ENCODE peak calls at places on chromosomes 12 and 14, in nine cellular contexts. G, R, A, M, Q, O, P, U and X are unnamed samples.

GRCh38 chr12:49624919-49625577 is 1.7 kb downstream of the PRPF40B start:
- DNase-seq in G (peak), R (no peak), A (no peak), M (no peak), Q (no peak), O (peak), P (peak), U (peak), X (peak)

GRCh38 chr14:76955575-76956252 is 72.8 kb downstream of the IRF2BPL start:
- DNase-seq in G (peak), R (peak), A (no peak), M (no peak), Q (peak), O (peak), P (peak), U (no peak), X (peak)

GRCh38 chr12:31117203-31118011 is 43.7 kb downstream of the DDX11 start:
- DNase-seq in G (peak), R (peak), A (no peak), M (no peak), Q (no peak), O (peak), P (peak), U (peak), X (peak)

GRCh38 chr14:74514471-74514932 is 20.9 kb downstream of the ISCA2 start:
- DNase-seq in G (no peak), R (no peak), A (peak), M (no peak), Q (no peak), O (peak), P (peak), U (peak), X (peak)

GRCh38 chr12:62272936-62273552 is 12.8 kb downstream of the USP15 start:
- DNase-seq in G (no peak), R (no peak), A (no peak), M (no peak), Q (no peak), O (no peak), P (no peak), U (no peak), X (no peak)

GRCh38 chr12:126385785-126386184 is 1320.5 kb downstream of the AACS start:
- DNase-seq in G (peak), R (no peak), A (no peak), M (no peak), Q (no peak), O (no peak), P (peak), U (peak), X (peak)

GRCh38 chr14:39113685-39114072 is 444 bp upstream of the GEMIN2 start:
- DNase-seq in G (no peak), R (no peak), A (no peak), M (no peak), Q (no peak), O (no peak), P (no peak), U (no peak), X (no peak)

GRCh38 chr14:103213331-103213730 is 90.1 kb downstream of the TNFAIP2 start:
- DNase-seq in G (no peak), R (no peak), A (no peak), M (no peak), Q (no peak), O (no peak), P (no peak), U (no peak), X (no peak)

GRCh38 chr14:71856199-71856919 is 75.9 kb upstream of the RGS6 start:
- DNase-seq in G (no peak), R (peak), A (no peak), M (no peak), Q (no peak), O (peak), P (no peak), U (no peak), X (no peak)

GRCh38 chr14:81331229-81332026 is 68.7 kb downstream of the STON2 start:
- DNase-seq in G (no peak), R (no peak), A (no peak), M (no peak), Q (no peak), O (peak), P (no peak), U (no peak), X (no peak)

GRCh38 chr12:91388573-91388972 is 206.0 kb upstream of the DCN start:
- DNase-seq in G (peak), R (no peak), A (no peak), M (no peak), Q (no peak), O (no peak), P (no peak), U (no peak), X (peak)

GRCh38 chr14:105413542-105413886 is 6.1 kb upstream of the MTA1 start:
- DNase-seq in G (no peak), R (no peak), A (no peak), M (no peak), Q (no peak), O (no peak), P (no peak), U (no peak), X (no peak)

GRCh38 chr12:122421263-122421814 is 1.1 kb downstream of the CLIP1 start:
- DNase-seq in G (peak), R (peak), A (peak), M (no peak), Q (peak), O (peak), P (peak), U (peak), X (peak)

GRCh38 chr14:75435473-75435872 is 7.7 kb downstream of the JDP2 start:
- DNase-seq in G (no peak), R (peak), A (no peak), M (no peak), Q (no peak), O (no peak), P (no peak), U (no peak), X (no peak)

GRCh38 chr14:20742132-20742531 is 3.6 kb upstream of the EDDM3A start:
- DNase-seq in G (no peak), R (no peak), A (no peak), M (no peak), Q (no peak), O (no peak), P (no peak), U (peak), X (no peak)

GRCh38 chr12:2958432-2959193 is 584 bp upstream of the TEAD4 start:
- DNase-seq in G (peak), R (no peak), A (peak), M (no peak), Q (no peak), O (peak), P (peak), U (peak), X (peak)

GRCh38 chr14:46405095-46405494 is 246.5 kb downstream of the RPL10L start:
- DNase-seq in G (peak), R (no peak), A (no peak), M (no peak), Q (no peak), O (peak), P (no peak), U (peak), X (no peak)

GRCh38 chr14:89519000-89519399 is 102.0 kb upstream of the FOXN3 start:
- DNase-seq in G (no peak), R (no peak), A (no peak), M (no peak), Q (no peak), O (no peak), P (no peak), U (no peak), X (peak)

GRCh38 chr12:64877363-64878004 is 53.0 kb downstream of the TBC1D30 start:
- DNase-seq in G (no peak), R (no peak), A (no peak), M (no peak), Q (no peak), O (no peak), P (no peak), U (no peak), X (no peak)

GRCh38 chr12:29782285-29782820 is 1.4 kb downstream of the TMTC1 start:
- DNase-seq in G (peak), R (no peak), A (no peak), M (peak), Q (no peak), O (peak), P (peak), U (no peak), X (peak)

DNA sequence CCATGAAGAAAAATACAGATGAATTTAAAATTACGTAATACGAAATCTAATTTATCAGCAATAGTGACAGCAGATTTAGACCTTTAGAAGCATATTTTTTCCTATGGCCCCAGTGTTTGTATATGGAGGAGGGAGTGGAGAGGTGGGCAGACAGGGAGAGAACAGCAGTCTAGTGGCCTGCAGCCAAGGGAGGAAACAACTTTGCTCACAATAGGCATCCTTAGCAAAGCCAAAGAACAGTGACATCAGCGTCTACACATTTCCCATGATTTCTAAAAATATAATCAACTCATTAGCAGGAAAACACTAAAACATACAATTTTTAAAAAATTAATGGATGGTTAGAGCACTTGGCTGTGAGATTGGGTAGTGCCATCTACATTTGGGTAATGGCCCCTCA is 622.6 kb upstream of the ATP2B1 start:
- DNase-seq in G (no peak), R (no peak), A (no peak), M (no peak), Q (no peak), O (no peak), P (no peak), U (no peak), X (no peak)
- H3K4me3 ChIP-seq in G (no peak), R (no peak), A (no peak), M (no peak), Q (no peak), O (no peak), P (no peak), U (no peak), X (no peak)

DNA sequence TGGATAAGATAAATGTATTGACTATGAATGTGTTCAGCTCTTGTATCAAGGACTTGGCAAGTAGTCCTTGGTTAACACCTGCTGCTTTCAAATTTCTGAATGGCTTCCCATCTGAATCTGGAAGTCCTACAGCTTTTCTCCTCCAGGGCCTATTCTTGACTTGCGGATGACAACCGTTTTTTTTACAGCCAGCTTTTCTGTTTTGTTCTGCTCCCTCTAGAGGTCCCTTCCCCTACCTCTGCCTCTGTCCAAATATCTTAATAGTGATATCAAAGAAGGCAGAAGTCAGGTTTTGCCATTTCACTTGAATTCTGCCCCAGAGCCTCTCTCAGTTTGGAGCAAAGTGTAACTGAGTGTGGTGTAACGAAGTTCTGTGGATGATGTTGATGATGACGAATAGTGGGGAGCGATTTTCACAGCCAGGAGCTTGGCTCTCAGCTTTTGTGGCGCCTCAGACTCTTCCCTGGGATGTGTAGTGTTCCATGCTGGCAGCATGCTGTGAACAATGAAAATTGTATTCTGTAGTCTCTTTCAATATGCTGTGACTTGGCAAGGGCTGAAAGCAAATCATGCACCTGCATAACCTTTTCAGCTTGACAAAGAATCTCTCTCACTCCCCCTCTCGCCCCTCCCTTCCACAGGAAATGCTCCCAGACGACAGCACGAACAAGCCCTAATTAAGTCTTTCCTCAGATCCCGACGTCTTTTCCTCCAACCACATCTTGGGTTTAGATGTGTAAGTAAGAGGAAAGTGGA is 5.0 kb upstream of the SLC4A8 start:
- DNase-seq in G (peak), R (peak), A (no peak), M (no peak), Q (no peak), O (peak), P (no peak), U (no peak), X (no peak)
- TF ChIP-seq CTCF in G (peak), R (peak), A (no peak), M (peak), Q (no peak), O (peak), P (peak), U (no peak), X (no peak)

GRCh38 chr12:130862161-130862560 is 9.7 kb upstream of the RAN start:
- DNase-seq in G (no peak), R (no peak), A (no peak), M (no peak), Q (no peak), O (no peak), P (no peak), U (no peak), X (no peak)
- H3K4me3 ChIP-seq in G (no peak), R (no peak), A (no peak), M (no peak), Q (no peak), O (no peak), P (no peak), U (no peak), X (no peak)

GRCh38 chr14:26729851-26730250 is 132.0 kb upstream of the NOVA1 start:
- DNase-seq in G (no peak), R (no peak), A (no peak), M (no peak), Q (no peak), O (no peak), P (peak), U (no peak), X (no peak)

GRCh38 chr14:26735811-26736210 is 138.0 kb upstream of the NOVA1 start:
- DNase-seq in G (no peak), R (no peak), A (no peak), M (no peak), Q (no peak), O (peak), P (no peak), U (no peak), X (no peak)

DNA sequence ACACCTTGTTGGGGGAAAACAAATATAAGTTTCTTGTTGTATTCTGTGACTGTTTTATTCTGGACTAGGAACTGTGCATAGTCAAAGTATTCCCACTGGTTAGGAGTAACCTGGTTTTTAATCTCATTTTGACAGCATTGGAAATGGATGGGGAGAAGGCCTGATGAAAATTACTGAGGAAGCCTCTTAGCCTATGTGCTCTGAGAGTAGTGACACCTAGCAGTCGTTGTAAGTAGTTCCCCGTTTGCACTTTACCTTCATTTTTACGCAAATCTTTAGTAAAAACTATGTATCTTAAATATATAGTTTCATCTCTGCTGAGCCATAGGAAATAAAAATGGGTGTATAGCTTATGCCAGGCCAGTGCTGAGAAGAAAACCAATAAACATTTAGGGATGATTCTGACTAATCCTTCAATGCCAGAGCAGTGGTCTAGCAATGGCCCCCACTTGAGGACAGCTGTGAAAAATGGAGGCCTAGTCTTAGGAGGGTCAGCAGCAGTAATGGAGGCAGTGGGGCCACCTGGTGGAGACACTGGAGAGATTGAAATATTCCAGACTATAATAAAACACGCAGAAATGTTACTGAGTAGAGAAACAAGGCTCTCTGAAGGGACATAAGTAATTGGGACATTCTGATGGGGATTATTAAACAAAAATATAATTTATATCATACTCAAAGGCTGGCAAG is 133.2 kb upstream of the NOVA1 start:
- DNase-seq in G (peak), R (peak), A (no peak), M (no peak), Q (no peak), O (peak), P (no peak), U (peak), X (peak)
- TF ChIP-seq CTCF in G (peak), R (peak), A (peak), M (peak), Q (peak), O (peak), P (peak), U (no peak), X (peak)

GRCh38 chr12:76523408-76523807 is 36.2 kb downstream of the OSBPL8 start:
- DNase-seq in G (no peak), R (no peak), A (no peak), M (no peak), Q (no peak), O (no peak), P (no peak), U (no peak), X (no peak)

GRCh38 chr12:76518699-76519098 is 40.9 kb downstream of the OSBPL8 start:
- DNase-seq in G (no peak), R (no peak), A (no peak), M (no peak), Q (no peak), O (no peak), P (no peak), U (no peak), X (no peak)

GRCh38 chr12:76520348-76520747 is 39.2 kb downstream of the OSBPL8 start:
- DNase-seq in G (no peak), R (no peak), A (no peak), M (no peak), Q (no peak), O (no peak), P (no peak), U (no peak), X (no peak)

GRCh38 chr12:76515271-76515670 is 44.3 kb downstream of the OSBPL8 start:
- DNase-seq in G (no peak), R (no peak), A (no peak), M (no peak), Q (no peak), O (no peak), P (no peak), U (no peak), X (no peak)

GRCh38 chr12:76519538-76519937 is 40.0 kb downstream of the OSBPL8 start:
- DNase-seq in G (peak), R (peak), A (no peak), M (no peak), Q (no peak), O (peak), P (peak), U (no peak), X (no peak)
- H3K4me3 ChIP-seq in G (no peak), R (no peak), A (no peak), M (no peak), Q (no peak), O (no peak), P (no peak), U (no peak), X (no peak)

DNA sequence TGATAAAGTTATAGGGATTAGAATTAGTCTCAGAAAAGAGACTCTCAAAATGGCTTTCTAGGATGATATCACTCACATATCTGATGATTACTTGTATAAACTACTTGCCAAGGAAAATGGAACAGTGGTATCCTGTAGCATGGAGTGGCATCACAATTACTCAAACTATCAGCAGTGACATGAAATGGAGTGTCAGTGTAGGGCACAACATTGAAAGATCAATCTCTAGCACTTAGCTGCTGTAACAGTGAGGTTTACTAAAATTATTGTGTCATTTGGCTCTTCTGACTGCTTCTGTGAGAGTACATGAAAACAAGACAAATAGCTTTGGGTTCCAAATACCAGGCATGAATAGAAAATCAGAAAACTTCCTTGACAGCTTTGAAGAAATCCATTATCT is 6.7 kb upstream of the MAP4K5 start:
- DNase-seq in G (no peak), R (no peak), A (no peak), M (no peak), Q (no peak), O (no peak), P (no peak), U (no peak), X (no peak)
- TF ChIP-seq CTCF in G (no peak), R (no peak), A (no peak), M (no peak), Q (no peak), O (no peak), P (no peak), U (no peak), X (no peak)

GRCh38 chr12:67741234-67741633 is 92.7 kb downstream of the DYRK2 start:
- DNase-seq in G (no peak), R (no peak), A (no peak), M (no peak), Q (no peak), O (no peak), P (no peak), U (no peak), X (no peak)
- H3K4me3 ChIP-seq in G (no peak), R (no peak), A (no peak), M (no peak), Q (no peak), O (no peak), P (no peak), U (no peak), X (no peak)

DNA sequence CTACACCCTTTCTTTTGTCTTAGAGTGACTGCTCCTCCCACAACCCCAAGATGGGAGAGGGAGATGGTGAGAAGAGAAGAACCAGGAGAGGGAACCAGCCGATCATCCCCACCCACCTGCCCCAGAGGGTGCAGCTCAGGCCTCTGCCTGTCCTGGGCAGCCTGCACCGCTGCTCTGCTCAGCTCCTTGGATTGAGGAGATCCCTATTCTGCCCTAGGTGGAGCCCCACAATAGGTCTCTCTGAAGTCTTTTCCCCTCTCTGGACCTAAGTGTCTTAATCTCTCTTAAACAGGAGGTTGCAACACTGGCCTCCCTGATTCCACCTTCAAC is 2.2 kb downstream of the ANKRD33 start:
- DNase-seq in G (no peak), R (no peak), A (no peak), M (no peak), Q (no peak), O (no peak), P (no peak), U (no peak), X (no peak)
- TF ChIP-seq CTCF in G (peak), R (peak), A (no peak), M (no peak), Q (no peak), O (no peak), P (no peak), U (no peak), X (no peak)